ENCODE peak calls at places on chromosomes 12 and 14, in seven cellular contexts. K is substantia nigra, I is RCC 7860, N is T-helper 2 cell, D is DND-41, Q is ecto neural progenitor cell, L is hypothalamus. M is an unnamed sample.

GRCh38 chr14:103762547-103762946 is 46.9 kb downstream of the ZFYVE21 start:
- DNase-seq in D (no peak), K (no peak), N (no peak), Q (no peak), L (no peak), I (no peak), M (no peak)

GRCh38 chr12:46187023-46187422 is 81.8 kb downstream of the SLC38A1 start:
- DNase-seq in D (no peak), I (no peak), L (no peak), N (no peak), Q (no peak), K (no peak), M (no peak)

GRCh38 chr12:21502164-21502496 is 541 bp downstream of the GOLT1B start:
- DNase-seq in N (peak), I (no peak), Q (no peak), D (peak), L (no peak), K (peak), M (no peak)

GRCh38 chr12:52007158-52007921 is 594 bp downstream of the TAMALIN start:
- DNase-seq in I (no peak), Q (no peak), D (peak), N (peak), L (no peak), K (no peak), M (peak)

GRCh38 chr12:57591567-57592325 is 754 bp downstream of the PIP4K2C start:
- DNase-seq in K (no peak), I (peak), L (no peak), Q (peak), N (no peak), D (no peak), M (no peak)

GRCh38 chr12:66044731-66045130 is 85.8 kb downstream of the LLPH start:
- DNase-seq in N (no peak), I (no peak), D (no peak), K (no peak), L (no peak), Q (no peak), M (no peak)

GRCh38 chr12:99806304-99806703 is 158.8 kb downstream of the GARIN6 start:
- DNase-seq in Q (no peak), I (no peak), L (no peak), N (no peak), D (no peak), K (no peak), M (no peak)

GRCh38 chr12:575948-576612 is 87.2 kb downstream of the NINJ2 start:
- DNase-seq in N (peak), I (peak), L (peak), Q (peak), K (peak), D (peak), M (peak)

GRCh38 chr14:61510736-61511557 is 184.4 kb upstream of the HIF1A start:
- DNase-seq in L (no peak), N (no peak), D (no peak), I (no peak), Q (no peak), K (no peak), M (no peak)

GRCh38 chr12:26878661-26879119 is 45.7 kb upstream of the ITPR2 start:
- DNase-seq in N (no peak), Q (no peak), K (no peak), I (no peak), L (no peak), D (peak), M (no peak)

GRCh38 chr14:93772263-93772662 is 16.0 kb downstream of the PRIMA1 start:
- DNase-seq in K (no peak), Q (no peak), N (no peak), D (no peak), L (no peak), I (no peak), M (no peak)

GRCh38 chr12:13220848-13221247 is 24.3 kb downstream of the EMP1 start:
- DNase-seq in N (no peak), D (no peak), L (no peak), I (no peak), Q (no peak), K (no peak), M (no peak)

GRCh38 chr12:13727707-13728147 is 253.7 kb downstream of the GRIN2B start:
- DNase-seq in N (no peak), K (no peak), Q (no peak), D (no peak), L (no peak), I (peak), M (no peak)

GRCh38 chr12:59595557-59596231 is at the start of gene SLC16A7:
- DNase-seq in Q (peak), D (peak), K (peak), N (peak), I (peak), L (peak), M (peak)

GRCh38 chr14:20332386-20332945 is 613 bp downstream of the CCNB1IP1 start:
- DNase-seq in D (no peak), N (no peak), I (no peak), L (no peak), K (no peak), Q (no peak), M (no peak)

GRCh38 chr14:24296341-24297157 is 3.0 kb downstream of the DHRS1 start:
- DNase-seq in D (peak), I (peak), Q (peak), N (peak), L (peak), K (peak), M (peak)

GRCh38 chr12:91811481-91812287 is 334.0 kb downstream of the BTG1 start:
- DNase-seq in Q (peak), L (peak), N (peak), K (peak), D (peak), I (peak), M (peak)

GRCh38 chr14:30550335-30550734 is 8.6 kb upstream of the G2E3 start:
- DNase-seq in K (no peak), D (no peak), Q (no peak), L (no peak), I (no peak), N (no peak), M (no peak)

GRCh38 chr12:91687052-91688017 is 458.3 kb downstream of the BTG1 start:
- DNase-seq in I (no peak), Q (no peak), K (no peak), L (no peak), N (peak), D (peak), M (no peak)

GRCh38 chr14:76531085-76531484 is 155.1 kb downstream of the ESRRB start:
- DNase-seq in K (no peak), Q (no peak), D (no peak), I (no peak), N (no peak), L (no peak), M (no peak)

GRCh38 chr12:28759334-28759733 is 389.7 kb upstream of the FAR2 start:
- DNase-seq in I (no peak), D (no peak), K (no peak), L (no peak), N (no peak), Q (no peak), M (peak)

M was measured in H9.